ENCODE peak calls at places on chromosomes 5 and 9, in seven cellular contexts. S is BE2C, A is mesendoderm, Q is mammary epithelial cell, N is adipocyte, I is kidney epithelial cell, Y is aorta. U is an unnamed sample. For H3K36me3, the result is how much of the 10 kb centered on the place peaks cover.

GRCh38 chr9:85115473-85115872 is 445.9 kb downstream of the NTRK2 start:
- DNase-seq in Y (no peak), A (no peak), N (no peak), S (no peak), Q (peak), I (no peak), U (no peak)

GRCh38 chr5:39014544-39014943 is 59.7 kb downstream of the RICTOR start:
- DNase-seq in S (no peak), N (peak), Y (no peak), I (peak), Q (no peak), A (peak), U (no peak)

GRCh38 chr5:139787257-139787567 is 8.4 kb upstream of the PSD2 start:
- DNase-seq in I (no peak), Q (no peak), N (no peak), A (no peak), Y (no peak), S (no peak), U (no peak)

GRCh38 chr5:155087036-155087435 is 73.5 kb downstream of the KIF4B start:
- DNase-seq in N (peak), S (no peak), Q (peak), A (peak), Y (no peak), I (no peak), U (no peak)

GRCh38 chr9:94449486-94449885 is 105.4 kb upstream of the PCAT7 start:
- DNase-seq in I (no peak), S (no peak), N (no peak), Q (no peak), A (no peak), Y (no peak), U (no peak)

GRCh38 chr5:95029569-95030366 is 255.1 kb downstream of the MCTP1 start:
- DNase-seq in Y (no peak), S (no peak), N (no peak), A (peak), Q (peak), I (no peak), U (no peak)

GRCh38 chr9:116101516-116101915 is 52.1 kb upstream of the PAPPA start:
- DNase-seq in Q (peak), N (no peak), Y (no peak), I (no peak), A (no peak), S (no peak), U (no peak)

GRCh38 chr9:128554155-128554862 is 1.9 kb downstream of the SPTAN1 start:
- DNase-seq in Q (peak), Y (no peak), S (no peak), A (peak), I (peak), N (peak), U (peak)

GRCh38 chr5:53424691-53425597 is 55.5 kb upstream of the FST start:
- DNase-seq in Y (no peak), Q (peak), S (no peak), I (no peak), N (peak), A (peak), U (no peak)

GRCh38 chr5:73534971-73535370 is 30.5 kb downstream of the ANKRA2 start:
- DNase-seq in I (no peak), A (no peak), N (no peak), Y (no peak), S (no peak), Q (no peak), U (no peak)

GRCh38 chr5:111453747-111454146 is 58.6 kb downstream of the STARD4 start:
- DNase-seq in Y (no peak), Q (peak), N (peak), I (no peak), A (peak), S (peak), U (no peak)

GRCh38 chr5:128350705-128351104 is 187.3 kb downstream of the FBN2 start:
- DNase-seq in Y (no peak), N (no peak), I (no peak), A (no peak), Q (no peak), S (no peak), U (no peak)

GRCh38 chr5:171309526-171310333 is 682 bp downstream of the TLX3 start:
- DNase-seq in Q (no peak), S (no peak), A (peak), N (no peak), Y (no peak), I (no peak), U (peak)

GRCh38 chr5:149838881-149839739 is 105.5 kb downstream of the PDE6A start:
- DNase-seq in A (no peak), Q (peak), I (peak), Y (peak), S (no peak), N (peak), U (no peak)

GRCh38 chr9:65410926-65411325 is 125.9 kb upstream of the FOXD4L5 start:
- DNase-seq in A (no peak), N (no peak), I (no peak), Q (no peak), Y (no peak), S (no peak), U (no peak)

GRCh38 chr5:126015244-126016054 is 407.8 kb upstream of the GRAMD2B start:
- DNase-seq in Y (no peak), Q (peak), N (peak), A (peak), S (peak), I (peak), U (no peak)

GRCh38 chr5:154209591-154210081 is 19.1 kb downstream of the GALNT10 start:
- DNase-seq in N (no peak), S (no peak), Q (no peak), A (no peak), I (no peak), Y (no peak), U (no peak)

GRCh38 chr5:61313960-61314681 is 17.9 kb upstream of the ZSWIM6 start:
- DNase-seq in Y (peak), S (peak), A (no peak), I (peak), N (peak), Q (peak), U (no peak)

GRCh38 chr9:12748016-12748415 is 26.8 kb upstream of the LURAP1L start:
- DNase-seq in Y (no peak), N (no peak), A (no peak), I (no peak), S (no peak), Q (peak), U (no peak)

GRCh38 chr9:110047955-110048472 is 159.9 kb downstream of the C9orf152 start:
- DNase-seq in A (peak), S (no peak), Q (no peak), N (no peak), Y (no peak), I (no peak), U (no peak)

GRCh38 chr9:89313842-89314241 is 2.8 kb downstream of the CKS2 start:
- DNase-seq in I (no peak), Y (no peak), N (peak), A (no peak), Q (peak), S (no peak), U (no peak)
- H3K36me3 ChIP-seq in I (under half), Y (under half), N (under half), A (under half), Q (under half), S (half or more), U (under half)

GRCh38 chr9:131097948-131098278 is 1.6 kb downstream of the AIF1L start:
- DNase-seq in A (no peak), Y (no peak), Q (no peak), I (no peak), N (no peak), S (no peak), U (no peak)
- H3K4me3 ChIP-seq in A (no peak), Y (no peak), Q (no peak), I (no peak), N (no peak), S (no peak), U (no peak)

GRCh38 chr9:131447148-131447547 is 53.3 kb downstream of the PRRC2B start:
- DNase-seq in Y (no peak), N (no peak), I (no peak), Q (peak), S (no peak), A (no peak), U (no peak)

GRCh38 chr9:131443648-131444047 is 49.8 kb downstream of the PRRC2B start:
- DNase-seq in I (no peak), S (no peak), Q (no peak), Y (no peak), A (no peak), N (no peak), U (no peak)

GRCh38 chr9:131447600-131447999 is 53.7 kb downstream of the PRRC2B start:
- DNase-seq in S (no peak), N (no peak), A (no peak), Q (no peak), Y (no peak), I (no peak), U (no peak)

GRCh38 chr9:131448818-131449217 is 53.9 kb upstream of the POMT1 start:
- DNase-seq in A (no peak), Q (no peak), S (no peak), Y (no peak), I (no peak), N (no peak), U (no peak)

GRCh38 chr9:131446276-131446675 is 52.4 kb downstream of the PRRC2B start:
- DNase-seq in A (no peak), N (no peak), Y (no peak), S (no peak), Q (no peak), I (no peak), U (no peak)
- H3K36me3 ChIP-seq in A (under half), N (half or more), Y (under half), S (half or more), Q (half or more), I (under half), U (under half)

GRCh38 chr5:132674671-132675506 is 1.1 kb downstream of the IL4 start:
- DNase-seq in S (no peak), I (peak), A (no peak), Y (no peak), N (peak), Q (peak), U (no peak)
- H3K4me3 ChIP-seq in S (no peak), I (no peak), A (no peak), Y (no peak), N (peak), Q (peak), U (no peak)